ENCODE peak calls at places on chromosomes 6 and 20, in six cellular contexts. G is HT-29; Y is stimulated activated CD4-positive, alpha-beta T cell treated with anti-CD3 and anti-CD28 coated beads, Interleukin-4, amount 100 ng/mL, for 48 hours; B is mesothelial cell of epicardium; L is EL; E is NCI-H1092 treated with DMSO at 0.1 percent for 48 hours. X is an unnamed sample.

GRCh38 chr20:56736285-56736857 is 107.3 kb downstream of the TFAP2C start:
- DNase-seq in G (no peak), Y (no peak), B (no peak), L (no peak), E (no peak), X (no peak)

GRCh38 chr6:13472099-13472498 is 15.3 kb downstream of the GFOD1 start:
- DNase-seq in G (no peak), Y (no peak), B (no peak), L (peak), E (no peak), X (peak)

GRCh38 chr6:30724906-30725667 is 4.9 kb downstream of the TUBB start:
- DNase-seq in G (no peak), Y (no peak), B (no peak), L (no peak), E (no peak), X (no peak)

GRCh38 chr6:48979085-48979484 is 484.0 kb downstream of the MMUT start:
- DNase-seq in G (no peak), Y (no peak), B (no peak), L (no peak), E (no peak), X (no peak)

GRCh38 chr6:110688661-110689268 is 126.5 kb downstream of the CDK19 start:
- DNase-seq in G (no peak), Y (no peak), B (no peak), L (no peak), E (no peak), X (no peak)

GRCh38 chr6:56996401-56996800 is 41.5 kb downstream of the BEND6 start:
- DNase-seq in G (no peak), Y (no peak), B (no peak), L (no peak), E (no peak), X (peak)

GRCh38 chr20:34220581-34220980 is 20.6 kb upstream of the ASIP start:
- DNase-seq in G (no peak), Y (no peak), B (no peak), L (peak), E (no peak), X (peak)

GRCh38 chr20:22511943-22512910 is 72.1 kb downstream of the FOXA2 start:
- DNase-seq in G (peak), Y (no peak), B (no peak), L (no peak), E (peak), X (no peak)

GRCh38 chr6:149696904-149697303 is 21.0 kb downstream of the LATS1 start:
- DNase-seq in G (no peak), Y (no peak), B (no peak), L (peak), E (no peak), X (peak)

GRCh38 chr6:9704989-9705388 is 709.9 kb downstream of the TFAP2A start:
- DNase-seq in G (no peak), Y (no peak), B (no peak), L (no peak), E (no peak), X (no peak)

GRCh38 chr6:79813854-79814477 is 133.4 kb downstream of the ELOVL4 start:
- DNase-seq in G (peak), Y (peak), B (peak), L (peak), E (peak), X (peak)

GRCh38 chr6:45423901-45424627 is 46.3 kb upstream of the SUPT3H start:
- DNase-seq in G (no peak), Y (no peak), B (no peak), L (no peak), E (no peak), X (no peak)

X was measured in astrocyte.